ENCODE peak calls at places on chromosomes 7 and 10, in four cellular contexts. One of them, this sample, is unnamed.

GRCh38 chr7:22174574-22174953 is 182.4 kb downstream of the RAPGEF5 start:
- DNase-seq in A549: no peak
- DNase-seq in CD8-positive, alpha-beta memory T cell: no peak
- DNase-seq in choroid plexus epithelial cell: no peak
- DNase-seq in this sample: no peak

GRCh38 chr7:38215115-38215514 is 37.1 kb downstream of the STARD3NL start:
- DNase-seq in A549: no peak
- DNase-seq in CD8-positive, alpha-beta memory T cell: no peak
- DNase-seq in choroid plexus epithelial cell: peak; percentile 20
- DNase-seq in this sample: no peak

GRCh38 chr7:46811529-46811928 is 770.4 kb downstream of the TNS3 start:
- DNase-seq in A549: no peak
- DNase-seq in CD8-positive, alpha-beta memory T cell: no peak
- DNase-seq in choroid plexus epithelial cell: peak; percentile 90
- DNase-seq in this sample: peak; percentile 91

GRCh38 chr7:24609059-24609458 is 35.8 kb downstream of the PALS2 start:
- DNase-seq in A549: no peak
- DNase-seq in CD8-positive, alpha-beta memory T cell: no peak
- DNase-seq in choroid plexus epithelial cell: no peak
- DNase-seq in this sample: no peak

GRCh38 chr7:113289140-113289740 is 170.9 kb upstream of the SMIM30 start:
- DNase-seq in A549: no peak
- DNase-seq in CD8-positive, alpha-beta memory T cell: no peak
- DNase-seq in choroid plexus epithelial cell: peak; percentile 81
- DNase-seq in this sample: peak; percentile 80

GRCh38 chr7:50864694-50865093 is 82.0 kb upstream of the GRB10 start:
- DNase-seq in A549: no peak
- DNase-seq in CD8-positive, alpha-beta memory T cell: no peak
- DNase-seq in choroid plexus epithelial cell: no peak
- DNase-seq in this sample: no peak

GRCh38 chr7:107446988-107447387 is 22.9 kb upstream of the GPR22 start:
- DNase-seq in A549: no peak
- DNase-seq in CD8-positive, alpha-beta memory T cell: no peak
- DNase-seq in choroid plexus epithelial cell: peak; percentile 65
- DNase-seq in this sample: no peak

GRCh38 chr10:93437000-93437945 is 44.9 kb downstream of the MYOF start:
- DNase-seq in A549: peak; percentile 89
- DNase-seq in CD8-positive, alpha-beta memory T cell: no peak
- DNase-seq in choroid plexus epithelial cell: peak; percentile 100
- DNase-seq in this sample: peak; percentile 78

GRCh38 chr7:1815051-1815481 is 145.0 kb downstream of the ELFN1 start:
- DNase-seq in A549: no peak
- DNase-seq in CD8-positive, alpha-beta memory T cell: no peak
- DNase-seq in choroid plexus epithelial cell: no peak
- DNase-seq in this sample: peak; percentile 94

GRCh38 chr10:108515821-108516220 is 1351.3 kb upstream of the SORCS1 start:
- DNase-seq in A549: no peak
- DNase-seq in CD8-positive, alpha-beta memory T cell: no peak
- DNase-seq in choroid plexus epithelial cell: peak; percentile 8
- DNase-seq in this sample: no peak

GRCh38 chr7:55185941-55186609 is 167.3 kb downstream of the EGFR start:
- DNase-seq in A549: peak; percentile 92
- DNase-seq in CD8-positive, alpha-beta memory T cell: no peak
- DNase-seq in choroid plexus epithelial cell: peak; percentile 92
- DNase-seq in this sample: no peak

GRCh38 chr10:102815790-102816549 is 21.2 kb downstream of the CYP17A1 start:
- DNase-seq in A549: no peak
- DNase-seq in CD8-positive, alpha-beta memory T cell: no peak
- DNase-seq in choroid plexus epithelial cell: peak; percentile 97
- DNase-seq in this sample: no peak

GRCh38 chr7:42198974-42199668 is 37.9 kb downstream of the GLI3 start:
- DNase-seq in A549: no peak
- DNase-seq in CD8-positive, alpha-beta memory T cell: no peak
- DNase-seq in choroid plexus epithelial cell: no peak
- DNase-seq in this sample: no peak

GRCh38 chr7:38232475-38233366 is 40.7 kb downstream of the TARP start:
- DNase-seq in A549: no peak
- DNase-seq in CD8-positive, alpha-beta memory T cell: peak; percentile 58
- DNase-seq in choroid plexus epithelial cell: peak; percentile 51
- DNase-seq in this sample: peak; percentile 81

GRCh38 chr7:157337316-157338149 is 729 bp downstream of the DNAJB6 start:
- DNase-seq in A549: no peak
- DNase-seq in CD8-positive, alpha-beta memory T cell: peak; percentile 69
- DNase-seq in choroid plexus epithelial cell: peak; percentile 65
- DNase-seq in this sample: peak; percentile 66

GRCh38 chr7:71325151-71325550 is 193.2 kb downstream of the GALNT17 start:
- DNase-seq in A549: no peak
- DNase-seq in CD8-positive, alpha-beta memory T cell: no peak
- DNase-seq in choroid plexus epithelial cell: no peak
- DNase-seq in this sample: no peak

GRCh38 chr7:33873981-33874750 is 31.2 kb upstream of the BMPER start:
- DNase-seq in A549: peak; percentile 33
- DNase-seq in CD8-positive, alpha-beta memory T cell: no peak
- DNase-seq in choroid plexus epithelial cell: peak; percentile 53
- DNase-seq in this sample: no peak

GRCh38 chr7:106693659-106694353 is 32.8 kb upstream of the CCDC71L start:
- DNase-seq in A549: no peak
- DNase-seq in CD8-positive, alpha-beta memory T cell: no peak
- DNase-seq in choroid plexus epithelial cell: peak; percentile 30
- DNase-seq in this sample: no peak

GRCh38 chr10:126387041-126387908 is 1.0 kb downstream of the ADAM12 start:
- DNase-seq in A549: peak; percentile 70
- DNase-seq in CD8-positive, alpha-beta memory T cell: no peak
- DNase-seq in choroid plexus epithelial cell: peak; percentile 83
- DNase-seq in this sample: no peak

GRCh38 chr10:15106352-15107013 is 9.3 kb downstream of the RPP38 start:
- DNase-seq in A549: peak; percentile 69
- DNase-seq in CD8-positive, alpha-beta memory T cell: peak; percentile 62
- DNase-seq in choroid plexus epithelial cell: peak; percentile 88
- DNase-seq in this sample: peak; percentile 60

GRCh38 chr10:114825513-114826253 is 4.1 kb downstream of the FHIP2A start:
- DNase-seq in A549: no peak
- DNase-seq in CD8-positive, alpha-beta memory T cell: no peak
- DNase-seq in choroid plexus epithelial cell: peak; percentile 84
- DNase-seq in this sample: no peak

GRCh38 chr7:19110778-19111175 is 6.7 kb downstream of the TWIST1 start:
- DNase-seq in A549: no peak
- DNase-seq in CD8-positive, alpha-beta memory T cell: no peak
- DNase-seq in choroid plexus epithelial cell: no peak
- DNase-seq in this sample: no peak

GRCh38 chr7:19110026-19110777 is 7.2 kb downstream of the TWIST1 start:
- DNase-seq in A549: no peak
- DNase-seq in CD8-positive, alpha-beta memory T cell: no peak
- DNase-seq in choroid plexus epithelial cell: no peak
- DNase-seq in this sample: no peak

GRCh38 chr7:19107392-19108147 is 9.9 kb downstream of the TWIST1 start:
- DNase-seq in A549: no peak
- DNase-seq in CD8-positive, alpha-beta memory T cell: no peak
- DNase-seq in choroid plexus epithelial cell: peak; percentile 81
- DNase-seq in this sample: no peak

GRCh38 chr7:19107142-19107391 is 10.4 kb downstream of the TWIST1 start:
- DNase-seq in A549: no peak
- DNase-seq in CD8-positive, alpha-beta memory T cell: no peak
- DNase-seq in choroid plexus epithelial cell: no peak
- DNase-seq in this sample: no peak

DNA sequence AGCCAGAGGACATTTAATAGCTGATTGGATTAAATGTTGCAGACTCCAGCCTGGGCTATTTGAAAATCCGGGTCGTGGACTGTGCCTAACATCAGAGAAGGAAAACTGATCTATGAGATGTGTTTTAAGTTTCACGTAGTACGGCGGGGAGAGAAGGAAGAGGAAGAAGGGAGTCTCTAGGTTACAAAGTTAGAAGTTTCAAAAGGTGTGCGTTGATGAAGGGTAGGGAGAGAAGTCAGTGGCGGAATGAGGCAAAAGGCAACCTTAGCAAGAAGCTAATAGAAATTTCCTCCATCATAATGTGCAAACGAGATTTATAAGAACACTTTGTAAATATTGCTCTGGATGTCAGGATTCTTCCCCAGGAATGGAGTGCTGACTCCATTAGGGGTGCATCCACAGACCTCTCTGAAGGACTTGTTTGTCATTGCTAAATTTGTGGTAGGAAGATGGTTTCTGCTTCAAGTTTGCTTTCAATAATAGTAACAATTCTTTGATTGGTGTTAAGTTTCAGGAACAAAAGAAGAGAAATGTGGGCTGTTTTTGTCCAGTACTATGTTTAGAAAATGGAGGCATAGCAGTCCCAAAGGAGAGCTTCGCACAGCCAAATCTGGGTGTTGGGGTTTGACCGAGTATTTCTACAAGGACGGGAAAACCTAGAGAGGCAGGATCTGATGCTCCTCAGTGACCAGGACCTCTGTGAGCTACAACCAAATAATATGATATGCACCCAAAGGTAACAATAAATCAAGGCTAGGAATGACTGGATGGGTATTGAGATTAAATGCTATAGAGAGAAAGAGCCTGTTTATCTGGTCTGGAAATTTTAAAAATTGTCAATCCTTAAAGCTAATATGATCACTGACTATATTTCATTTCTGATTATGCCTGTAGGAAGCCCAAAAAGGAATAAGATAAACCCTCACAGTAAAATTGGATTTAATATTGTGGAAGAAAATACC is 8.2 kb downstream of the TWIST1 start:
- DNase-seq in A549: no peak
- DNase-seq in CD8-positive, alpha-beta memory T cell: no peak
- DNase-seq in choroid plexus epithelial cell: no peak
- DNase-seq in this sample: no peak
- H3K4me3 ChIP-seq in A549: no peak overlapping the region
- H3K4me3 ChIP-seq in CD8-positive, alpha-beta memory T cell: no peak overlapping the region
- H3K4me3 ChIP-seq in choroid plexus epithelial cell: no peak overlapping the region
- H3K4me3 ChIP-seq in this sample: no peak overlapping the region

GRCh38 chr10:63260860-63261251 is 127.7 kb downstream of the NRBF2 start:
- DNase-seq in A549: no peak
- DNase-seq in CD8-positive, alpha-beta memory T cell: no peak
- DNase-seq in choroid plexus epithelial cell: no peak
- DNase-seq in this sample: no peak

GRCh38 chr10:63262674-63263073 is 129.5 kb downstream of the NRBF2 start:
- DNase-seq in A549: no peak
- DNase-seq in CD8-positive, alpha-beta memory T cell: no peak
- DNase-seq in choroid plexus epithelial cell: no peak
- DNase-seq in this sample: no peak

GRCh38 chr10:63258920-63259678 is 126.0 kb downstream of the NRBF2 start:
- DNase-seq in A549: no peak
- DNase-seq in CD8-positive, alpha-beta memory T cell: no peak
- DNase-seq in choroid plexus epithelial cell: peak; percentile 13
- DNase-seq in this sample: no peak

GRCh38 chr10:63260103-63260859 is 127.2 kb downstream of the NRBF2 start:
- DNase-seq in A549: no peak
- DNase-seq in CD8-positive, alpha-beta memory T cell: no peak
- DNase-seq in choroid plexus epithelial cell: no peak
- DNase-seq in this sample: no peak

GRCh38 chr10:63261496-63261895 is 128.4 kb downstream of the NRBF2 start:
- DNase-seq in A549: no peak
- DNase-seq in CD8-positive, alpha-beta memory T cell: no peak
- DNase-seq in choroid plexus epithelial cell: no peak
- DNase-seq in this sample: no peak
- H3K4me3 ChIP-seq in A549: no peak overlapping the region
- H3K4me3 ChIP-seq in CD8-positive, alpha-beta memory T cell: no peak overlapping the region
- H3K4me3 ChIP-seq in choroid plexus epithelial cell: no peak overlapping the region
- H3K4me3 ChIP-seq in this sample: no peak overlapping the region

GRCh38 chr10:13717571-13717935 is 130.8 kb downstream of the PRPF18 start:
- DNase-seq in A549: no peak
- DNase-seq in CD8-positive, alpha-beta memory T cell: no peak
- DNase-seq in choroid plexus epithelial cell: no peak
- DNase-seq in this sample: no peak
- H3K4me3 ChIP-seq in A549: no peak overlapping the region
- H3K4me3 ChIP-seq in CD8-positive, alpha-beta memory T cell: peak overlapping the region; percentile 53
- H3K4me3 ChIP-seq in choroid plexus epithelial cell: no peak overlapping the region
- H3K4me3 ChIP-seq in this sample: peak overlapping the region; percentile 49

GRCh38 chr10:50326757-50327701 is 75.7 kb upstream of the ASAH2 start:
- DNase-seq in A549: no peak
- DNase-seq in CD8-positive, alpha-beta memory T cell: no peak
- DNase-seq in choroid plexus epithelial cell: peak; percentile 85
- DNase-seq in this sample: no peak
- H3K4me3 ChIP-seq in A549: no peak overlapping the region
- H3K4me3 ChIP-seq in CD8-positive, alpha-beta memory T cell: no peak overlapping the region
- H3K4me3 ChIP-seq in choroid plexus epithelial cell: no peak overlapping the region
- H3K4me3 ChIP-seq in this sample: no peak overlapping the region

GRCh38 chr10:68957654-68958053 is 1.7 kb downstream of the DDX21 start:
- DNase-seq in A549: no peak
- DNase-seq in CD8-positive, alpha-beta memory T cell: no peak
- DNase-seq in choroid plexus epithelial cell: peak; percentile 23
- DNase-seq in this sample: no peak
- H3K4me3 ChIP-seq in A549: peak overlapping the region; percentile 98
- H3K4me3 ChIP-seq in CD8-positive, alpha-beta memory T cell: peak overlapping the region; percentile 91
- H3K4me3 ChIP-seq in choroid plexus epithelial cell: peak overlapping the region; percentile 99
- H3K4me3 ChIP-seq in this sample: peak overlapping the region; percentile 86

DNA sequence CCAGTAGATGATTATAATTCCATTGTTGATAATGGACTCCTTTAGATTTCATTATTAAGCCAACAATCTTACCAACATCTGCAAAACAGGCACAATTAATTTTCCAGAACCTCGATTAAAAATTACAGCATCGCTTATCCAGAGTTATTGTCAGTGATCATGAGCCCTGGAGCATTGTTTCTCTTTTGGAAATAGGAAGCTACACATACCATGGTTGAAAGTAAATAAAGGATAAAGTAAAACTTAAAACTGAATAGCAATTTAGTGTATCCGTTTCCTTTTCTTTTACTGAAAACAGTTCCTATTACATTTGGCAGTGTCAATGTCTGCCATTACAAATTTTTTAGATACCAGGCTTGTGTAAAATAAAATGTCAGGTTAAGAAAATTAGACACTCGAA is 9.9 kb upstream of the HOXA2 start:
- DNase-seq in A549: no peak
- DNase-seq in CD8-positive, alpha-beta memory T cell: no peak
- DNase-seq in choroid plexus epithelial cell: no peak
- DNase-seq in this sample: no peak
- H3K4me3 ChIP-seq in A549: peak overlapping the region; percentile 72
- H3K4me3 ChIP-seq in CD8-positive, alpha-beta memory T cell: no peak overlapping the region
- H3K4me3 ChIP-seq in choroid plexus epithelial cell: no peak overlapping the region
- H3K4me3 ChIP-seq in this sample: peak overlapping the region; percentile 99

DNA sequence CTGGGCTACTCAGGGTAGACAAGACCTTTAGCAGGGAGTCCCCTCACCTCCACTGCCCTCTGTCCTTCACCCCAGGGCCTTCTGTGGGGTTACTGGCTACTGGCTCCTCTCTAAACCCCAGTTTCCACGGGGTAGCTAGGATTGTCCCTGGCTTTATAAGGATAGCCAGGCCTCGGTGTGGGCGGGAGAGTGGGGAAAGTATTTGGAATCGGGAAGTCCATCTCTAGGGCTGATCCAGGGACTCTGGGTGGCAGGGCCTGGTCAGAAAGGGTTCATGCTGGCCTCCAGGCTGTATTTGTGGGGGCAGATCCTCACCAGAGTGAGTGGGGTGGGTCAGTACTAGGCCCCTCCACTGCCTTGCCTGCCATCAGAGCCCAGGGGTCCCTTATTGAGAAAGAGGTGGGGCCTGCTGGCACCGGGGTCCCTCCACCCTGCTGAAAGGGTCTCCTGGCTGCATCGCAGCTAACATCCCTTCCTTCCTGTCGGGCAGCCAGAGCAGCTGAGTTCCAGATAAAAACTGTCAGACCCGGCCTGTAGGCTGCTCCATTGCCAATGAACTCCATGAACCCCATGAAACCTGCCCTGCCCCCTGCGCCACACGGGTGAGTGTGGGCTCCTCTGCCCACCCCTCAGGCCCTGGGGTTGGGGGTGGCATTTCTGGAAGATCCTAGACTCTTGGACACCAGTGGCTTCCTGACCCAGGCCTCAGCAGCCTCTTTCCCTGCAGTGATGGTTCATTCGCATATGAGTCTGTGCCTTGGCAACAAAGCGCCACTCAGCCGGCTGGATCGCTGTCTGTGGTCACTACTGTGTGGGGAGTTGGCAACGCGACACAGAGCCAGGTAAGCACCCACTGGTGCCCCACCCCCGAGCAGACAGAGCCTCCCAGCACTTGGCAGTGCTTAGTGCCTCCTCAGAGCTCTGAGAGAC is 7.3 kb downstream of the ZMIZ2 start:
- DNase-seq in A549: no peak
- DNase-seq in CD8-positive, alpha-beta memory T cell: no peak
- DNase-seq in choroid plexus epithelial cell: no peak
- DNase-seq in this sample: no peak
- H3K4me3 ChIP-seq in A549: no peak overlapping the region
- H3K4me3 ChIP-seq in CD8-positive, alpha-beta memory T cell: no peak overlapping the region
- H3K4me3 ChIP-seq in choroid plexus epithelial cell: no peak overlapping the region
- H3K4me3 ChIP-seq in this sample: no peak overlapping the region